ENCODE peak calls at places on chromosomes 4 and X, in five cellular contexts. One of them, this sample, is unnamed.

GRCh38 chr4:84952004-84952403 is 14.5 kb downstream of the WDFY3 start:
- DNase-seq in dorsolateral prefrontal cortex: no peak
- DNase-seq in type B pancreatic cell: no peak
- DNase-seq in AG04450: no peak
- DNase-seq in lung: no peak
- DNase-seq in this sample: no peak

GRCh38 chrX:45851434-45851991 is 650.8 kb upstream of the DIPK2B start:
- DNase-seq in dorsolateral prefrontal cortex: peak; percentile 46
- DNase-seq in type B pancreatic cell: peak; percentile 70
- DNase-seq in AG04450: no peak
- DNase-seq in lung: no peak
- DNase-seq in this sample: no peak

GRCh38 chrX:39679497-39680157 is 418.1 kb downstream of the BCOR start:
- DNase-seq in dorsolateral prefrontal cortex: no peak
- DNase-seq in type B pancreatic cell: no peak
- DNase-seq in AG04450: no peak
- DNase-seq in lung: no peak
- DNase-seq in this sample: no peak

GRCh38 chr4:60463846-60464502 is 736.2 kb upstream of the ADGRL3 start:
- DNase-seq in dorsolateral prefrontal cortex: no peak
- DNase-seq in type B pancreatic cell: no peak
- DNase-seq in AG04450: peak; percentile 2
- DNase-seq in lung: no peak
- DNase-seq in this sample: no peak

GRCh38 chr4:153497091-153497531 is 31.0 kb downstream of the TMEM131L start:
- DNase-seq in dorsolateral prefrontal cortex: no peak
- DNase-seq in type B pancreatic cell: no peak
- DNase-seq in AG04450: no peak
- DNase-seq in lung: no peak
- DNase-seq in this sample: no peak

GRCh38 chr4:136001791-136002190 is 1530.5 kb downstream of the PCDH18 start:
- DNase-seq in dorsolateral prefrontal cortex: no peak
- DNase-seq in type B pancreatic cell: no peak
- DNase-seq in AG04450: no peak
- DNase-seq in lung: no peak
- DNase-seq in this sample: no peak

GRCh38 chr4:82761249-82761648 is 37.3 kb downstream of the SCD5 start:
- DNase-seq in dorsolateral prefrontal cortex: no peak
- DNase-seq in type B pancreatic cell: no peak
- DNase-seq in AG04450: no peak
- DNase-seq in lung: no peak
- DNase-seq in this sample: no peak

GRCh38 chr4:99852199-99852718 is 35.6 kb downstream of the DAPP1 start:
- DNase-seq in dorsolateral prefrontal cortex: no peak
- DNase-seq in type B pancreatic cell: no peak
- DNase-seq in AG04450: no peak
- DNase-seq in lung: no peak
- DNase-seq in this sample: no peak

GRCh38 chrX:116596010-116596409 is 133.2 kb upstream of the CT83 start:
- DNase-seq in dorsolateral prefrontal cortex: no peak
- DNase-seq in type B pancreatic cell: no peak
- DNase-seq in AG04450: no peak
- DNase-seq in lung: no peak
- DNase-seq in this sample: no peak

GRCh38 chr4:8146158-8146557 is 12.5 kb downstream of the ABLIM2 start:
- DNase-seq in dorsolateral prefrontal cortex: no peak
- DNase-seq in type B pancreatic cell: no peak
- DNase-seq in AG04450: no peak
- DNase-seq in lung: no peak
- DNase-seq in this sample: no peak

GRCh38 chrX:39577976-39578962 is 519.5 kb downstream of the BCOR start:
- DNase-seq in dorsolateral prefrontal cortex: no peak
- DNase-seq in type B pancreatic cell: no peak
- DNase-seq in AG04450: no peak
- DNase-seq in lung: no peak
- DNase-seq in this sample: no peak

GRCh38 chrX:132480581-132481203 is 8.1 kb downstream of the MBNL3 start:
- DNase-seq in dorsolateral prefrontal cortex: no peak
- DNase-seq in type B pancreatic cell: no peak
- DNase-seq in AG04450: no peak
- DNase-seq in lung: peak; percentile 29
- DNase-seq in this sample: no peak

DNA sequence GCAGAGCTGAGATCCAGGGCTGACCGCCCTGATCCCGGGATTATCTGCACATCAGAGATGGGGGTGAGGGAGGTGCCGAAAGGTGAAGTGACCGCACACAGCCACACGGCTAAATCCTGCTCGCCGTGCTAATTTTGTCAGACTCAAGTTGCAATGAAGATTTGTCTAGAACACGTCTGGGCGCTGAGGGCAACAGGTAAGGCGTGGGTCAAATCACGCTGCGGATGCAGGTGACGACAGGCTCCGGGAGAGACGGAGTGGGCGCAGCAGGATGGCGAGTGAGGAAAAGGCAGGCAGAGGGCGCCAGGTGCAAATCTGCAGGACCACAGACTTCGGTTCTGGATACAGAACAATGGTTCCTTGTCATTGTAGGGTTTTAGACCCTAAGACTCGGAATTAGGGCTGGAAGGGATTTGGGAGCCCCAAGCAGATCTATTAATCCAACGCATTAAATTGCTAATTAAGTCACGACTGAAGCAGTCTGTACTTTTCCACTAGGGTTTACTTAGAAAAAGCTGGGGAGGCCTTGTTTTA is 1.9 kb upstream of the TBC1D14 start:
- DNase-seq in dorsolateral prefrontal cortex: peak; percentile 63
- DNase-seq in type B pancreatic cell: no peak
- DNase-seq in AG04450: no peak
- DNase-seq in lung: no peak
- DNase-seq in this sample: no peak
- TF ChIP-seq CTCF in dorsolateral prefrontal cortex: peak; percentile 60
- TF ChIP-seq CTCF in type B pancreatic cell: peak; percentile 55
- TF ChIP-seq CTCF in AG04450: peak; percentile 49
- TF ChIP-seq CTCF in lung: peak; percentile 16
- TF ChIP-seq CTCF in this sample: peak; percentile 54

GRCh38 chrX:16114640-16115039 is 8.7 kb upstream of the GRPR start:
- DNase-seq in dorsolateral prefrontal cortex: no peak
- DNase-seq in type B pancreatic cell: no peak
- DNase-seq in AG04450: peak; percentile 45
- DNase-seq in lung: no peak
- DNase-seq in this sample: no peak
- TF ChIP-seq CTCF in dorsolateral prefrontal cortex: no peak
- TF ChIP-seq CTCF in type B pancreatic cell: no peak
- TF ChIP-seq CTCF in AG04450: no peak
- TF ChIP-seq CTCF in lung: no peak
- TF ChIP-seq CTCF in this sample: no peak

GRCh38 chrX:130028196-130028595 is 45.8 kb downstream of the BCORL1 start:
- DNase-seq in dorsolateral prefrontal cortex: no peak
- DNase-seq in type B pancreatic cell: no peak
- DNase-seq in AG04450: peak; percentile 2
- DNase-seq in lung: peak; percentile 36
- DNase-seq in this sample: no peak
- TF ChIP-seq CTCF in dorsolateral prefrontal cortex: peak; percentile 67
- TF ChIP-seq CTCF in type B pancreatic cell: peak; percentile 73
- TF ChIP-seq CTCF in AG04450: peak; percentile 61
- TF ChIP-seq CTCF in lung: peak; percentile 37
- TF ChIP-seq CTCF in this sample: peak; percentile 65

GRCh38 chr4:7087036-7087435 is 19.2 kb upstream of the GRPEL1 start:
- DNase-seq in dorsolateral prefrontal cortex: no peak
- DNase-seq in type B pancreatic cell: no peak
- DNase-seq in AG04450: no peak
- DNase-seq in lung: no peak
- DNase-seq in this sample: no peak
- TF ChIP-seq CTCF in dorsolateral prefrontal cortex: no peak
- TF ChIP-seq CTCF in type B pancreatic cell: no peak
- TF ChIP-seq CTCF in AG04450: no peak
- TF ChIP-seq CTCF in lung: no peak
- TF ChIP-seq CTCF in this sample: no peak

GRCh38 chr4:121676388-121677075 is 20.2 kb downstream of the ANXA5 start:
- DNase-seq in dorsolateral prefrontal cortex: no peak
- DNase-seq in type B pancreatic cell: no peak
- DNase-seq in AG04450: no peak
- DNase-seq in lung: no peak
- DNase-seq in this sample: no peak

GRCh38 chr4:121674696-121675095 is 22.1 kb downstream of the ANXA5 start:
- DNase-seq in dorsolateral prefrontal cortex: no peak
- DNase-seq in type B pancreatic cell: no peak
- DNase-seq in AG04450: no peak
- DNase-seq in lung: no peak
- DNase-seq in this sample: no peak

GRCh38 chr4:121674191-121674590 is 22.6 kb downstream of the ANXA5 start:
- DNase-seq in dorsolateral prefrontal cortex: no peak
- DNase-seq in type B pancreatic cell: no peak
- DNase-seq in AG04450: no peak
- DNase-seq in lung: no peak
- DNase-seq in this sample: no peak

GRCh38 chr4:121677524-121677923 is 19.3 kb downstream of the ANXA5 start:
- DNase-seq in dorsolateral prefrontal cortex: no peak
- DNase-seq in type B pancreatic cell: no peak
- DNase-seq in AG04450: no peak
- DNase-seq in lung: no peak
- DNase-seq in this sample: no peak

GRCh38 chr4:121675715-121676114 is 21.1 kb downstream of the ANXA5 start:
- DNase-seq in dorsolateral prefrontal cortex: no peak
- DNase-seq in type B pancreatic cell: no peak
- DNase-seq in AG04450: no peak
- DNase-seq in lung: no peak
- DNase-seq in this sample: no peak
- TF ChIP-seq CTCF in dorsolateral prefrontal cortex: no peak
- TF ChIP-seq CTCF in type B pancreatic cell: no peak
- TF ChIP-seq CTCF in AG04450: peak; percentile 56
- TF ChIP-seq CTCF in lung: no peak
- TF ChIP-seq CTCF in this sample: peak; percentile 18

GRCh38 chrX:153689654-153690465 is 2.1 kb downstream of the SLC6A8 start:
- DNase-seq in dorsolateral prefrontal cortex: no peak
- DNase-seq in type B pancreatic cell: no peak
- DNase-seq in AG04450: no peak
- DNase-seq in lung: no peak
- DNase-seq in this sample: no peak
- TF ChIP-seq CTCF in dorsolateral prefrontal cortex: no peak
- TF ChIP-seq CTCF in type B pancreatic cell: peak; percentile 59
- TF ChIP-seq CTCF in AG04450: no peak
- TF ChIP-seq CTCF in lung: no peak
- TF ChIP-seq CTCF in this sample: no peak

DNA sequence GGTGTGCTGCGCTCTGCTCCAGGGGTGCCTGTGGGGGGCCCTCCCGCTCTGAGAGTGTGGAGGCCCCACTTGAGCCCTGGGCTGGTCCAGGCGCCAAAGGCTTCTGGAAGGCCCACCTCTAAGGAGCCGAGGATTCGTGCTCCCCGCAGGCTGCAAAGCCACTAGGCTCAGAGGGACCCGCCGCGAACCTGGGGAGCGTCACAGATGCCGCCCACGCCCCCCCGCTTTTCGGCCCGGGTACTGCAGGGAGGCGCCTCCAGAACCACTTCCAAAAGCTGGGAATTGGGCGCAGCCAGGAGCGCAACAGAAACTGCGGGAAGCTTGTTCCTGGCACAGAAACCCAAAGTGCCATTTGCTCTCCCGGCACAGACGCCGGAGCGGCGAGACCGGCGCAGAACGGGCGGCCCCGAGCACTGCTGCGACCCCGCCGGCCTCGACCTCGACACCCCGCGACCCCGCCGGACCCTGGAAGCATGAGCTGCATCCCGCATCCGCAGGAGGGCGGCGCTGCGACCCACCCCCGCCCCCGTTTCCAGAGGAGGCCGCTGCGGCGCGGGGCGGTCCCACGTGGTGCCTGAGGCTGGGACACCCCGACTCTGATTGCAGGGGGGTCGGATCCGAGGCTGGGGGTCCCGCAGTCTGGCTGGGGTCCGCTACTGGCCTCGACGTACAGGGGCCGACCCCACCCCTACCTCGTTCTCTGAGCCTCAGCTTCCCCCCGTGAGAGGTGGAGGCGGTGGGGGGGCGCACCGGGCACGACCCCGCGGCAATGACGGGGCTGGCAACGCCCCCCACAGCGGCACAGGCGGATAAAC is 30.8 kb downstream of the CPLX1 start:
- DNase-seq in dorsolateral prefrontal cortex: peak; percentile 55
- DNase-seq in type B pancreatic cell: no peak
- DNase-seq in AG04450: no peak
- DNase-seq in lung: no peak
- DNase-seq in this sample: no peak
- TF ChIP-seq CTCF in dorsolateral prefrontal cortex: peak; percentile 26
- TF ChIP-seq CTCF in type B pancreatic cell: no peak
- TF ChIP-seq CTCF in AG04450: no peak
- TF ChIP-seq CTCF in lung: no peak
- TF ChIP-seq CTCF in this sample: no peak

GRCh38 chr4:6783111-6783981 is 819 bp downstream of the KIAA0232 start:
- DNase-seq in dorsolateral prefrontal cortex: peak; percentile 95
- DNase-seq in type B pancreatic cell: peak; percentile 94
- DNase-seq in AG04450: peak; percentile 38
- DNase-seq in lung: peak; percentile 89
- DNase-seq in this sample: peak; percentile 96
- TF ChIP-seq CTCF in dorsolateral prefrontal cortex: peak; percentile 41
- TF ChIP-seq CTCF in type B pancreatic cell: no peak
- TF ChIP-seq CTCF in AG04450: no peak
- TF ChIP-seq CTCF in lung: no peak
- TF ChIP-seq CTCF in this sample: peak; percentile 30

This sample was measured in osteocyte.